ENCODE peak calls at places on chromosomes 7 and 10, in five cellular contexts. F is neural crest cell; R is stimulated activated CD4-positive, alpha-beta T cell treated with anti-CD3 and anti-CD28 coated beads, Interleukin-4, amount 100 ng/mL, for 48 hours; Z is thyroid gland; V is amniotic stem cell. P is an unnamed sample.

GRCh38 chr10:93715345-93715744 is 13.0 kb upstream of the FRA10AC1 start:
- DNase-seq in Z (no peak), V (no peak), R (no peak), F (no peak), P (no peak)

GRCh38 chr10:116168329-116168728 is 104.7 kb downstream of the GFRA1 start:
- DNase-seq in V (no peak), Z (no peak), F (no peak), R (no peak), P (no peak)

GRCh38 chr7:82247814-82248433 is 195.7 kb downstream of the CACNA2D1 start:
- DNase-seq in R (no peak), F (no peak), V (no peak), Z (no peak), P (no peak)

GRCh38 chr7:108736266-108736891 is 166.7 kb downstream of the DNAJB9 start:
- DNase-seq in Z (no peak), R (no peak), V (no peak), F (no peak), P (no peak)

GRCh38 chr10:124223001-124223710 is 129.8 kb upstream of the CHST15 start:
- DNase-seq in Z (no peak), V (no peak), F (no peak), R (no peak), P (no peak)

GRCh38 chr7:47778153-47778661 is 170.1 kb downstream of the PKD1L1 start:
- DNase-seq in R (no peak), V (no peak), F (no peak), Z (no peak), P (no peak)

GRCh38 chr7:108525327-108525984 is 479 bp downstream of the PNPLA8 start:
- DNase-seq in F (no peak), V (peak), R (peak), Z (peak), P (peak)

GRCh38 chr7:157337316-157338149 is 729 bp downstream of the DNAJB6 start:
- DNase-seq in Z (peak), R (peak), V (peak), F (peak), P (no peak)

GRCh38 chr10:18238875-18239485 is 98.8 kb downstream of the CACNB2 start:
- DNase-seq in F (no peak), R (no peak), V (no peak), Z (no peak), P (peak)

GRCh38 chr10:34988397-34989067 is 101.6 kb downstream of the CUL2 start:
- DNase-seq in Z (no peak), R (no peak), F (no peak), V (no peak), P (no peak)

GRCh38 chr10:35043796-35044344 is 46.3 kb downstream of the CUL2 start:
- DNase-seq in F (no peak), R (no peak), V (no peak), Z (peak), P (no peak)

GRCh38 chr10:68106656-68107055 is 2.6 kb upstream of the MYPN start:
- DNase-seq in R (no peak), Z (no peak), F (no peak), V (peak), P (no peak)

GRCh38 chr7:105073143-105073542 is 59.1 kb downstream of the KMT2E start:
- DNase-seq in Z (no peak), V (no peak), F (no peak), R (no peak), P (no peak)

GRCh38 chr7:113086431-113086888 is at the start of gene GPR85:
- DNase-seq in F (peak), R (peak), Z (peak), V (peak), P (no peak)

GRCh38 chr7:140143997-140144396 is 32.8 kb downstream of the KDM7A start:
- DNase-seq in V (no peak), F (no peak), Z (no peak), R (no peak), P (no peak)

GRCh38 chr7:13724631-13725566 is 264.6 kb downstream of the ETV1 start:
- DNase-seq in V (no peak), R (no peak), Z (no peak), F (no peak), P (no peak)

GRCh38 chr7:128030263-128030998 is 806 bp downstream of the LRRC4 start:
- DNase-seq in Z (no peak), F (no peak), R (no peak), V (no peak), P (no peak)

GRCh38 chr10:123637326-123637880 is 28.8 kb upstream of the GPR26 start:
- DNase-seq in Z (no peak), V (peak), R (no peak), F (no peak), P (no peak)

GRCh38 chr10:121813211-121813812 is 114.5 kb downstream of the ATE1 start:
- DNase-seq in Z (no peak), F (no peak), V (no peak), R (no peak), P (peak)

GRCh38 chr7:70647801-70648491 is 484.0 kb upstream of the GALNT17 start:
- DNase-seq in V (no peak), F (no peak), R (peak), Z (peak), P (no peak)

GRCh38 chr7:99272476-99273045 is at the start of gene MYH16:
- DNase-seq in F (no peak), Z (no peak), R (no peak), V (no peak), P (no peak)

GRCh38 chr10:49023752-49024151 is 84.1 kb upstream of the LRRC18 start:
- DNase-seq in V (no peak), Z (no peak), F (no peak), R (no peak), P (no peak)

GRCh38 chr7:5237286-5237685 is 45.5 kb upstream of the SLC29A4 start:
- DNase-seq in R (no peak), Z (peak), V (no peak), F (no peak), P (no peak)

GRCh38 chr10:73923935-73924598 is 13.1 kb downstream of the PLAU start:
- DNase-seq in F (no peak), V (no peak), R (no peak), Z (no peak), P (no peak)

GRCh38 chr7:27575647-27576046 is 87.0 kb downstream of the HIBADH start:
- DNase-seq in V (no peak), Z (no peak), R (no peak), F (no peak), P (peak)

GRCh38 chr7:128937647-128938523 is at the start of gene IRF5:
- DNase-seq in Z (peak), V (no peak), F (no peak), R (no peak), P (no peak)

GRCh38 chr10:51206471-51206870 is 132.2 kb downstream of the PRKG1 start:
- DNase-seq in Z (no peak), R (no peak), V (no peak), F (no peak), P (no peak)

GRCh38 chr10:129945941-129946760 is 17.9 kb downstream of the EBF3 start:
- DNase-seq in Z (no peak), R (no peak), V (no peak), F (no peak), P (no peak)

GRCh38 chr10:52229271-52229931 is 84.7 kb upstream of the DKK1 start:
- DNase-seq in R (no peak), Z (no peak), F (no peak), V (no peak), P (no peak)